ENCODE peak calls at places on chromosome 2, in five cellular contexts. One of them, this sample, is unnamed. For H3K4me1, the result is how much of the 10 kb centered on the place peaks cover.

GRCh38 chr2:172090044-172090946 is 5.0 kb downstream of the DLX1 start:
- DNase-seq in CD8-positive, alpha-beta T cell: no peak
- DNase-seq in endothelial cell of umbilical vein: no peak
- DNase-seq in heart right ventricle: no peak
- DNase-seq in keratinocyte: no peak
- DNase-seq in this sample: peak

GRCh38 chr2:7963787-7964186 is 718.1 kb upstream of the ID2 start:
- DNase-seq in CD8-positive, alpha-beta T cell: no peak
- DNase-seq in endothelial cell of umbilical vein: no peak
- DNase-seq in heart right ventricle: no peak
- DNase-seq in keratinocyte: no peak
- DNase-seq in this sample: no peak

GRCh38 chr2:120132691-120133090 is 90.5 kb downstream of the TMEM185B start:
- DNase-seq in CD8-positive, alpha-beta T cell: no peak
- DNase-seq in endothelial cell of umbilical vein: no peak
- DNase-seq in heart right ventricle: no peak
- DNase-seq in keratinocyte: no peak
- DNase-seq in this sample: no peak

GRCh38 chr2:164840458-164840929 is 1.1 kb downstream of the COBLL1 start:
- DNase-seq in CD8-positive, alpha-beta T cell: no peak
- DNase-seq in endothelial cell of umbilical vein: peak
- DNase-seq in heart right ventricle: peak
- DNase-seq in keratinocyte: no peak
- DNase-seq in this sample: peak

GRCh38 chr2:181626671-181627070 is 30.2 kb downstream of the CERKL start:
- DNase-seq in CD8-positive, alpha-beta T cell: no peak
- DNase-seq in endothelial cell of umbilical vein: no peak
- DNase-seq in heart right ventricle: no peak
- DNase-seq in keratinocyte: no peak
- DNase-seq in this sample: no peak

GRCh38 chr2:20577495-20578235 is 73.2 kb downstream of the HS1BP3 start:
- DNase-seq in CD8-positive, alpha-beta T cell: no peak
- DNase-seq in endothelial cell of umbilical vein: peak
- DNase-seq in heart right ventricle: no peak
- DNase-seq in keratinocyte: peak
- DNase-seq in this sample: peak

GRCh38 chr2:133324150-133324561 is 244.1 kb downstream of the NCKAP5 start:
- DNase-seq in CD8-positive, alpha-beta T cell: no peak
- DNase-seq in endothelial cell of umbilical vein: peak
- DNase-seq in heart right ventricle: no peak
- DNase-seq in keratinocyte: no peak
- DNase-seq in this sample: peak

GRCh38 chr2:146239392-146240135 is 1605.3 kb upstream of the ACVR2A start:
- DNase-seq in CD8-positive, alpha-beta T cell: no peak
- DNase-seq in endothelial cell of umbilical vein: no peak
- DNase-seq in heart right ventricle: no peak
- DNase-seq in keratinocyte: no peak
- DNase-seq in this sample: no peak

GRCh38 chr2:182300603-182301002 is 126.2 kb downstream of the PDE1A start:
- DNase-seq in CD8-positive, alpha-beta T cell: no peak
- DNase-seq in endothelial cell of umbilical vein: no peak
- DNase-seq in heart right ventricle: no peak
- DNase-seq in keratinocyte: no peak
- DNase-seq in this sample: no peak

GRCh38 chr2:182435754-182436153 is 8.9 kb upstream of the PDE1A start:
- DNase-seq in CD8-positive, alpha-beta T cell: no peak
- DNase-seq in endothelial cell of umbilical vein: no peak
- DNase-seq in heart right ventricle: no peak
- DNase-seq in keratinocyte: no peak
- DNase-seq in this sample: no peak

GRCh38 chr2:98803747-98804650 is 73.1 kb upstream of the MGAT4A start:
- DNase-seq in CD8-positive, alpha-beta T cell: no peak
- DNase-seq in endothelial cell of umbilical vein: no peak
- DNase-seq in heart right ventricle: no peak
- DNase-seq in keratinocyte: no peak
- DNase-seq in this sample: peak

GRCh38 chr2:199798881-199799580 is 52.0 kb downstream of the FTCDNL1 start:
- DNase-seq in CD8-positive, alpha-beta T cell: no peak
- DNase-seq in endothelial cell of umbilical vein: peak
- DNase-seq in heart right ventricle: peak
- DNase-seq in keratinocyte: no peak
- DNase-seq in this sample: no peak

GRCh38 chr2:218618102-218618860 is 10.6 kb downstream of the PLCD4 start:
- DNase-seq in CD8-positive, alpha-beta T cell: no peak
- DNase-seq in endothelial cell of umbilical vein: no peak
- DNase-seq in heart right ventricle: no peak
- DNase-seq in keratinocyte: no peak
- DNase-seq in this sample: peak

GRCh38 chr2:232183279-232183678 is 195.3 kb upstream of the ALPP start:
- DNase-seq in CD8-positive, alpha-beta T cell: no peak
- DNase-seq in endothelial cell of umbilical vein: no peak
- DNase-seq in heart right ventricle: no peak
- DNase-seq in keratinocyte: no peak
- DNase-seq in this sample: no peak

GRCh38 chr2:42516418-42516817 is 22.6 kb upstream of the KCNG3 start:
- DNase-seq in CD8-positive, alpha-beta T cell: no peak
- DNase-seq in endothelial cell of umbilical vein: no peak
- DNase-seq in heart right ventricle: no peak
- DNase-seq in keratinocyte: no peak
- DNase-seq in this sample: no peak

GRCh38 chr2:42523341-42523740 is 29.6 kb upstream of the KCNG3 start:
- DNase-seq in CD8-positive, alpha-beta T cell: no peak
- DNase-seq in endothelial cell of umbilical vein: no peak
- DNase-seq in heart right ventricle: no peak
- DNase-seq in keratinocyte: no peak
- DNase-seq in this sample: peak

GRCh38 chr2:42519624-42520023 is 25.8 kb upstream of the KCNG3 start:
- DNase-seq in CD8-positive, alpha-beta T cell: no peak
- DNase-seq in endothelial cell of umbilical vein: no peak
- DNase-seq in heart right ventricle: no peak
- DNase-seq in keratinocyte: no peak
- DNase-seq in this sample: no peak

GRCh38 chr2:42522035-42522434 is 28.3 kb upstream of the KCNG3 start:
- DNase-seq in CD8-positive, alpha-beta T cell: no peak
- DNase-seq in endothelial cell of umbilical vein: no peak
- DNase-seq in heart right ventricle: no peak
- DNase-seq in keratinocyte: no peak
- DNase-seq in this sample: peak
- TF ChIP-seq CTCF in CD8-positive, alpha-beta T cell: no peak
- TF ChIP-seq CTCF in endothelial cell of umbilical vein: no peak
- TF ChIP-seq CTCF in heart right ventricle: no peak
- TF ChIP-seq CTCF in keratinocyte: no peak
- TF ChIP-seq CTCF in this sample: no peak

GRCh38 chr2:155600296-155600695 is 732.2 kb downstream of the NR4A2 start:
- DNase-seq in CD8-positive, alpha-beta T cell: no peak
- DNase-seq in endothelial cell of umbilical vein: no peak
- DNase-seq in heart right ventricle: no peak
- DNase-seq in keratinocyte: no peak
- DNase-seq in this sample: no peak
- H3K4me1 ChIP-seq in CD8-positive, alpha-beta T cell: under half
- H3K4me1 ChIP-seq in endothelial cell of umbilical vein: under half
- H3K4me1 ChIP-seq in heart right ventricle: under half
- H3K4me1 ChIP-seq in keratinocyte: under half
- H3K4me1 ChIP-seq in this sample: under half

DNA sequence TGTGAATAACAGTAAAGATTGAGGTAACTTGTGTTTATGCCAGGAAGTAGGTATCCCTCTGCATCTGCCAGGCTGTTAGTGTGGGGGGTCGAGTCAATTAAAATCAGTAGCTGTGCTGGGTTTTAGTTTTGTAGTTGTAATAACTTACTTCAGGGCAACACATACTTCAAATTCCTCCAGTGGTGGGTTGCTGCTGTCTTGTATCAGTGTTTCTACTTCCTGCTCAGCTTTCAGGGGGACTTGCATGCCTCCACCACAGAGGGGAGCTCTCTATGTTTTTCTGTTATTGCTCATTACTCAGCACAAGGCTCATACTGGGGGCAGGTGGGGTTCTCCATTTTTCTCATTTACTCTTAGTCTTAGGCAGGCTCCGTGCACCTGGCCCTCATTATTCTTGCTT is 136.8 kb downstream of the CAPN13 start:
- DNase-seq in CD8-positive, alpha-beta T cell: no peak
- DNase-seq in endothelial cell of umbilical vein: no peak
- DNase-seq in heart right ventricle: no peak
- DNase-seq in keratinocyte: no peak
- DNase-seq in this sample: no peak
- TF ChIP-seq CTCF in CD8-positive, alpha-beta T cell: no peak
- TF ChIP-seq CTCF in endothelial cell of umbilical vein: no peak
- TF ChIP-seq CTCF in heart right ventricle: no peak
- TF ChIP-seq CTCF in keratinocyte: no peak
- TF ChIP-seq CTCF in this sample: no peak

GRCh38 chr2:9492927-9493326 is 18.6 kb downstream of the IAH1 start:
- DNase-seq in CD8-positive, alpha-beta T cell: no peak
- DNase-seq in endothelial cell of umbilical vein: no peak
- DNase-seq in heart right ventricle: no peak
- DNase-seq in keratinocyte: no peak
- DNase-seq in this sample: no peak

GRCh38 chr2:9488583-9489547 is 14.5 kb downstream of the IAH1 start:
- DNase-seq in CD8-positive, alpha-beta T cell: no peak
- DNase-seq in endothelial cell of umbilical vein: no peak
- DNase-seq in heart right ventricle: no peak
- DNase-seq in keratinocyte: no peak
- DNase-seq in this sample: peak

GRCh38 chr2:9493478-9493877 is 19.1 kb downstream of the IAH1 start:
- DNase-seq in CD8-positive, alpha-beta T cell: no peak
- DNase-seq in endothelial cell of umbilical vein: no peak
- DNase-seq in heart right ventricle: no peak
- DNase-seq in keratinocyte: no peak
- DNase-seq in this sample: no peak

GRCh38 chr2:9494096-9494495 is 19.7 kb downstream of the IAH1 start:
- DNase-seq in CD8-positive, alpha-beta T cell: no peak
- DNase-seq in endothelial cell of umbilical vein: no peak
- DNase-seq in heart right ventricle: no peak
- DNase-seq in keratinocyte: no peak
- DNase-seq in this sample: no peak

GRCh38 chr2:9490789-9491188 is 16.4 kb downstream of the IAH1 start:
- DNase-seq in CD8-positive, alpha-beta T cell: no peak
- DNase-seq in endothelial cell of umbilical vein: no peak
- DNase-seq in heart right ventricle: no peak
- DNase-seq in keratinocyte: no peak
- DNase-seq in this sample: no peak
- H3K4me1 ChIP-seq in CD8-positive, alpha-beta T cell: under half
- H3K4me1 ChIP-seq in endothelial cell of umbilical vein: under half
- H3K4me1 ChIP-seq in heart right ventricle: under half
- H3K4me1 ChIP-seq in keratinocyte: under half
- H3K4me1 ChIP-seq in this sample: under half

DNA sequence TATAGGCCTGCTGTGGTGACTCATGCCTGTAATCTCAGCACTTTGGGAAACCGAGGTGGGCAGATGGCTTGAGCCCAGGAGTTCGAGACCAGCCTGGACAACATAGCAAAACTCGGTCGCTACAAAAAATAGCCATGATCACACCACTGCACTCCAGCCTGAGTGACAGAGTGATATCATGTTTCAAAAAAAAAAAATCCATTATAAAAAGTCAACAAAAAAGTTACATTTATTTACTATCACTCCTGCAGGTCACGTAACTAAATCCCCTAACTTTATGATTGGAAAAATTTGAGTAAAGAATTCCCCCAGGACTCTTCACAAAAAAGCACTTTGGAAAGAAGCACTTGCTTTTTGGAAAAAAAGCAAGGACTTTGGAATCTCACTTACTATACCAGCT is 46.4 kb upstream of the AGPS start:
- DNase-seq in CD8-positive, alpha-beta T cell: no peak
- DNase-seq in endothelial cell of umbilical vein: no peak
- DNase-seq in heart right ventricle: no peak
- DNase-seq in keratinocyte: no peak
- DNase-seq in this sample: no peak
- TF ChIP-seq CTCF in CD8-positive, alpha-beta T cell: no peak
- TF ChIP-seq CTCF in endothelial cell of umbilical vein: no peak
- TF ChIP-seq CTCF in heart right ventricle: no peak
- TF ChIP-seq CTCF in keratinocyte: no peak
- TF ChIP-seq CTCF in this sample: no peak